ENCODE peak calls at places on chromosomes 2 and 18, in seven cellular contexts. A, Y, Z, U, T, I and S are unnamed samples.

GRCh38 chr2:148065936-148066335 is 45.0 kb downstream of the MBD5 start:
- DNase-seq in I (no peak), U (no peak), A (no peak), Y (no peak), T (no peak), Z (no peak), S (no peak)

GRCh38 chr2:170354409-170354808 is 176.5 kb downstream of the MYO3B start:
- DNase-seq in I (no peak), T (no peak), Z (no peak), Y (no peak), A (no peak), U (no peak), S (no peak)

GRCh38 chr2:163157411-163157810 is 318.8 kb upstream of the KCNH7 start:
- DNase-seq in U (peak), Z (no peak), T (no peak), A (peak), Y (no peak), I (no peak), S (no peak)

GRCh38 chr2:33727361-33728032 is 128.4 kb upstream of the FAM98A start:
- DNase-seq in Y (no peak), T (no peak), A (no peak), Z (no peak), I (no peak), U (no peak), S (no peak)

GRCh38 chr2:181955010-181955409 is 30.6 kb upstream of the PPP1R1C start:
- DNase-seq in U (peak), Y (no peak), A (peak), I (no peak), T (no peak), Z (no peak), S (peak)

GRCh38 chr2:207473203-207473865 is 56.4 kb upstream of the CREB1 start:
- DNase-seq in A (peak), T (peak), Z (peak), Y (no peak), U (peak), I (peak), S (peak)

GRCh38 chr18:53567935-53568574 is 656.4 kb downstream of the MBD2 start:
- DNase-seq in I (no peak), U (peak), Z (no peak), A (peak), Y (no peak), T (no peak), S (no peak)

GRCh38 chr2:46375566-46376125 is 78.4 kb downstream of the EPAS1 start:
- DNase-seq in Y (no peak), U (no peak), I (no peak), Z (no peak), T (no peak), A (no peak), S (no peak)

GRCh38 chr2:38152913-38153312 is 77.0 kb upstream of the CYP1B1 start:
- DNase-seq in U (no peak), Y (no peak), Z (no peak), T (no peak), A (no peak), I (no peak), S (no peak)

GRCh38 chr2:28172114-28172898 is 220.4 kb upstream of the FOSL2 start:
- DNase-seq in U (peak), I (no peak), Z (no peak), T (no peak), A (peak), Y (no peak), S (no peak)

GRCh38 chr2:237254911-237255578 is 158.9 kb downstream of the COL6A3 start:
- DNase-seq in T (no peak), U (peak), I (no peak), Z (no peak), A (peak), Y (no peak), S (peak)

GRCh38 chr2:135373702-135374101 is 157.3 kb downstream of the ZRANB3 start:
- DNase-seq in I (no peak), A (no peak), U (no peak), Z (no peak), Y (no peak), T (no peak), S (no peak)

GRCh38 chr2:31317387-31317786 is 83.4 kb downstream of the EHD3 start:
- DNase-seq in I (no peak), T (no peak), Y (no peak), U (no peak), A (no peak), Z (no peak), S (no peak)

GRCh38 chr2:154452906-154453493 is 245.5 kb upstream of the KCNJ3 start:
- DNase-seq in Y (no peak), T (no peak), U (peak), Z (no peak), I (no peak), A (no peak), S (no peak)

GRCh38 chr2:142873850-142874287 is 3.6 kb upstream of the KYNU start:
- DNase-seq in I (no peak), Y (no peak), Z (no peak), U (no peak), T (no peak), A (no peak), S (no peak)

GRCh38 chr2:239966029-239966847 is 58.9 kb downstream of the NDUFA10 start:
- DNase-seq in Y (no peak), Z (no peak), I (no peak), U (no peak), T (no peak), A (no peak), S (no peak)

GRCh38 chr2:43142921-43143438 is 83.4 kb downstream of the ZFP36L2 start:
- DNase-seq in Y (no peak), T (no peak), A (no peak), U (peak), I (no peak), Z (no peak), S (no peak)

GRCh38 chr2:62198237-62198633 is 2.3 kb downstream of the B3GNT2 start:
- DNase-seq in A (no peak), I (no peak), U (no peak), Y (no peak), T (no peak), Z (no peak), S (no peak)

GRCh38 chr2:15628899-15629855 is 37.5 kb downstream of the DDX1 start:
- DNase-seq in U (no peak), T (no peak), I (no peak), Z (no peak), A (no peak), Y (no peak), S (no peak)

GRCh38 chr2:177579486-177580036 is 187.0 kb downstream of the AGPS start:
- DNase-seq in U (no peak), I (no peak), T (no peak), Z (no peak), Y (no peak), A (no peak), S (no peak)

GRCh38 chr18:35267161-35267651 is 22.8 kb downstream of the ZSCAN30 start:
- DNase-seq in A (no peak), T (peak), U (peak), Y (peak), I (peak), Z (peak), S (no peak)

GRCh38 chr2:158269143-158269542 is 167.5 kb downstream of the UPP2 start:
- DNase-seq in U (no peak), A (no peak), T (no peak), Z (peak), I (no peak), Y (no peak), S (no peak)

GRCh38 chr2:43634604-43635306 is 2.3 kb upstream of the PLEKHH2 start:
- DNase-seq in Z (no peak), A (peak), T (no peak), U (peak), I (no peak), Y (no peak), S (peak)

GRCh38 chr18:44816028-44816427 is 135.3 kb downstream of the SETBP1 start:
- DNase-seq in U (no peak), Y (no peak), I (no peak), Z (no peak), T (peak), A (no peak), S (no peak)

DNA sequence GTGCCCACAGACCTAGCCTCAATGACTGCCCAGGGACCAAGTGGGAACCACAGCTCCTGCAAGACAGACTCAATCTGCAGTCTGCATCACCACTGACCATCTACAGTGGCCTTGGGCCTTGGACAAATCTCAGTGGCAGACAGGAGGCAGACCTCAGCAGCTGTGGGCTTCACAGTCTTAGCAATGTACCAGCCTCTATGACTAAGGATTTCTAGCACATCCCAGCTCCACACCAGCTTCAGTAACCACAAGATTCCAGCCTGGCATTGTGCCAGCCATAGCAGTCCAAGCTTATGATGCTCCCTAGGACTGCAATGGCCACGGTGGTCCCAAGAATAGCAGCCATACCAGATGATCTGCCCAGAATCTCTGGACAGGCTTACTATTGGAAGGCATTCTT is 19.6 kb upstream of the WDR75 start:
- DNase-seq in Y (no peak), I (no peak), T (no peak), U (peak), Z (no peak), A (peak), S (peak)
- TF ChIP-seq CTCF in Y (no peak), I (no peak), T (no peak), U (peak), Z (no peak), A (peak), S (peak)

DNA sequence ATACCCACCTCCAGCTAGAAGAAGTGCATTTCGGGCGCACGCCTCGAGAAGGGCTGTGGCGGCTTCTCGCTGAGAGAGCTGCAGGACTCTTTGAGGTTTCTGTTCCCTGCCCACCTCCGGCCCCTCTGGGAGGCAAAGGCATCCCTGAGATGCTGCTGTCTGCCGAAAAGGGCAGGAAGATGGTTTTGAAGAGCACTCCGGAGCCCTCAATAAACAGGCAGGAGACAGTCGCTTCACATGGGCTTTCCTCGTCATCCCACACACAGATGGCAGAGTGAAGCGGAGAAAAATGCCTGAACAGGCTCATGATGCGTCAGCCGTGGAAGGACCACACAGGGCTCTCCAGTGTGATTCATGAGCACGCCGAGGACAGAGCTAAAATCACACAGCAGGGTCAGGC is 25.4 kb upstream of the GLI2 start:
- DNase-seq in Y (no peak), A (no peak), I (no peak), Z (no peak), U (peak), T (no peak), S (no peak)
- TF ChIP-seq CTCF in Y (no peak), A (no peak), I (no peak), Z (no peak), U (no peak), T (no peak), S (no peak)

DNA sequence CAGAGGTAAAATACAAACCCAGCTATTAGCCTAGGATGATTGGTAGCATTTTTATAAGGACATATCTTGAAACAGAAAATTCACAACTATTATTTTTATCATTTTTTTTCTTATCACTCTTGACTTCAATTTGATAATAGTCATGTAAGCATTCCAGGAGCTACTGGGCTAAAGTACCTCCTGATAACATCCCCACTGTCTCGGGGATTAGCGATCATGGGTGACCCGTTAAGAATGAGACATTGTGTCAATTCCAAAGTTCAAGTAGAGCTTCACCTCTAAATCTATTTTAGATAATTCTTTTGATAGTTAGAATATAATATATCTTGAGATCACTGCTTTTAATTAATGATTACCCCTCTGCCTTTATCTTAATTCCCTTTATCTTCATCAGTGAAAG is 1204.5 kb upstream of the CHAC2 start:
- DNase-seq in T (no peak), I (no peak), U (no peak), A (no peak), Y (no peak), Z (no peak), S (no peak)
- TF ChIP-seq CTCF in T (no peak), I (no peak), U (no peak), A (no peak), Y (no peak), Z (no peak), S (no peak)

GRCh38 chr2:169073211-169073971 is 4.0 kb downstream of the DHRS9 start:
- DNase-seq in A (no peak), T (no peak), Y (no peak), I (no peak), Z (no peak), U (peak), S (no peak)
- TF ChIP-seq CTCF in A (no peak), T (no peak), Y (no peak), I (no peak), Z (no peak), U (no peak), S (no peak)

GRCh38 chr2:241595600-241596140 is 37.1 kb downstream of the BOK start:
- DNase-seq in T (no peak), Z (no peak), Y (no peak), A (no peak), U (no peak), I (no peak), S (no peak)

GRCh38 chr2:241597561-241597960 is 39.0 kb downstream of the BOK start:
- DNase-seq in T (no peak), Y (no peak), Z (no peak), A (no peak), I (no peak), U (no peak), S (no peak)

GRCh38 chr2:241598061-241598460 is 38.9 kb downstream of the THAP4 start:
- DNase-seq in T (peak), Y (no peak), A (no peak), U (peak), I (no peak), Z (no peak), S (no peak)

GRCh38 chr2:241601841-241602240 is 35.1 kb downstream of the THAP4 start:
- DNase-seq in Y (no peak), I (no peak), T (no peak), A (no peak), U (no peak), Z (no peak), S (no peak)

GRCh38 chr2:241598487-241598886 is 38.5 kb downstream of the THAP4 start:
- DNase-seq in Y (no peak), U (no peak), A (no peak), Z (peak), I (no peak), T (no peak), S (no peak)
- TF ChIP-seq CTCF in Y (peak), U (no peak), A (peak), Z (peak), I (no peak), T (no peak), S (no peak)

GRCh38 chr2:99201959-99202678 is 21.1 kb downstream of the MRPL30 start:
- DNase-seq in T (no peak), A (no peak), Y (no peak), U (no peak), Z (no peak), I (no peak), S (no peak)
- TF ChIP-seq CTCF in T (peak), A (peak), Y (peak), U (peak), Z (no peak), I (no peak), S (peak)

DNA sequence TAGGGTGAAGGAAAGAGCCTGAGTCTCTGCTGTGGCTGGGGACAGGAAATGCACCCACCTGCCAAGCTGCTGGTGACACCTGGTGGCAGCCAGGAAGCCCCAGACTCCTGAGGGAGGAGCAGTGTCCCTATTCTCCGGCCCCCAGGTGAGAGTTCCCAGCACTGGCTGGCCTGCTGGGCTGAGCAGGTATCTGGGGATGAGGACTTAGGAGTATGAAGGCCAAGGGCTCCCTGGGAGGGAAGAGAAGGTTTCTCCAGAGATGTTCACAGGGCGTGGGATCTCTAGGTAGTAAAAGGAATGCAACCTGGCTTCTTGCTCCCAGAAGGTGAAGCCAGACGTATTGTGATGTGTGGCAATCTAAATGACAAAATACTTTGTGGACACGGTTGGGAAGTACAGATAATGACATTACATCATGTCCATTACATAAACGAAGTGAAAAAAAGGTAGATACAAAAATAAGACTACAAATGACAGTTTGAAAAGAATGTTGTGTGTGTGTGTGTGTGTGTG is 75.8 kb upstream of the SLC1A4 start:
- DNase-seq in T (no peak), I (no peak), Y (no peak), Z (no peak), A (no peak), U (no peak), S (no peak)
- TF ChIP-seq CTCF in T (no peak), I (no peak), Y (no peak), Z (peak), A (peak), U (no peak), S (peak)

GRCh38 chr2:160433466-160434172 is 60.0 kb downstream of the RBMS1 start:
- DNase-seq in U (no peak), I (no peak), A (no peak), Z (no peak), Y (no peak), T (no peak), S (no peak)

GRCh38 chr2:160430001-160430344 is 63.6 kb downstream of the RBMS1 start:
- DNase-seq in A (no peak), I (no peak), T (no peak), Z (no peak), Y (no peak), U (no peak), S (no peak)

GRCh38 chr2:160431441-160431840 is 62.2 kb downstream of the RBMS1 start:
- DNase-seq in T (no peak), Z (no peak), U (no peak), A (no peak), I (no peak), Y (no peak), S (no peak)

GRCh38 chr2:160434254-160434948 is 59.2 kb downstream of the RBMS1 start:
- DNase-seq in I (no peak), Y (no peak), A (no peak), Z (no peak), T (no peak), U (no peak), S (no peak)

GRCh38 chr2:160432633-160433032 is 61.0 kb downstream of the RBMS1 start:
- DNase-seq in Z (no peak), A (peak), I (no peak), T (no peak), U (peak), Y (no peak), S (peak)
- TF ChIP-seq CTCF in Z (no peak), A (peak), I (no peak), T (no peak), U (no peak), Y (no peak), S (no peak)